ENCODE peak calls at places on chromosomes 11 and 22, in five cellular contexts. One of them, this sample, is unnamed.

GRCh38 chr22:45645150-45645525 is 26.5 kb upstream of the ATXN10 start:
- DNase-seq in uterus: no peak
- DNase-seq in bronchial epithelial cell: no peak
- DNase-seq in colonic mucosa: no peak
- DNase-seq in AG04450: no peak
- DNase-seq in this sample: no peak

GRCh38 chr11:28793282-28793738 is 685.1 kb downstream of the METTL15 start:
- DNase-seq in bronchial epithelial cell: no peak
- DNase-seq in AG04450: no peak
- DNase-seq in colonic mucosa: no peak
- DNase-seq in uterus: no peak
- DNase-seq in this sample: no peak

GRCh38 chr11:47212938-47213337 is 1.8 kb upstream of the DDB2 start:
- DNase-seq in uterus: no peak
- DNase-seq in colonic mucosa: peak
- DNase-seq in bronchial epithelial cell: no peak
- DNase-seq in AG04450: no peak
- DNase-seq in this sample: no peak

GRCh38 chr22:49965291-49966040 is 4.9 kb downstream of the PIM3 start:
- DNase-seq in colonic mucosa: peak
- DNase-seq in bronchial epithelial cell: no peak
- DNase-seq in uterus: peak
- DNase-seq in AG04450: no peak
- DNase-seq in this sample: no peak

GRCh38 chr11:21115999-21116398 is 446.6 kb downstream of the NELL1 start:
- DNase-seq in uterus: no peak
- DNase-seq in bronchial epithelial cell: no peak
- DNase-seq in colonic mucosa: no peak
- DNase-seq in AG04450: no peak
- DNase-seq in this sample: no peak

GRCh38 chr11:85180528-85180927 is 446.6 kb downstream of the DLG2 start:
- DNase-seq in bronchial epithelial cell: no peak
- DNase-seq in AG04450: no peak
- DNase-seq in colonic mucosa: no peak
- DNase-seq in uterus: no peak
- DNase-seq in this sample: no peak

GRCh38 chr11:96356837-96357236 is 13.8 kb upstream of the MAML2 start:
- DNase-seq in colonic mucosa: no peak
- DNase-seq in bronchial epithelial cell: no peak
- DNase-seq in uterus: no peak
- DNase-seq in AG04450: no peak
- DNase-seq in this sample: no peak

GRCh38 chr22:24190566-24191208 is 9.4 kb downstream of the SUSD2 start:
- DNase-seq in colonic mucosa: no peak
- DNase-seq in AG04450: no peak
- DNase-seq in uterus: no peak
- DNase-seq in bronchial epithelial cell: no peak
- DNase-seq in this sample: no peak

GRCh38 chr11:10975287-10975721 is 117.5 kb upstream of the ZBED5 start:
- DNase-seq in uterus: no peak
- DNase-seq in AG04450: no peak
- DNase-seq in bronchial epithelial cell: peak
- DNase-seq in colonic mucosa: no peak
- DNase-seq in this sample: peak

GRCh38 chr11:112889446-112889845 is 71.8 kb upstream of the NCAM1 start:
- DNase-seq in colonic mucosa: no peak
- DNase-seq in bronchial epithelial cell: no peak
- DNase-seq in AG04450: no peak
- DNase-seq in uterus: no peak
- DNase-seq in this sample: no peak

GRCh38 chr11:126115820-126116319 is 53.2 kb upstream of the CDON start:
- DNase-seq in AG04450: peak
- DNase-seq in colonic mucosa: peak
- DNase-seq in uterus: peak
- DNase-seq in bronchial epithelial cell: peak
- DNase-seq in this sample: peak

GRCh38 chr11:103877221-103877620 is 159.2 kb upstream of the DDI1 start:
- DNase-seq in uterus: no peak
- DNase-seq in AG04450: no peak
- DNase-seq in bronchial epithelial cell: no peak
- DNase-seq in colonic mucosa: no peak
- DNase-seq in this sample: no peak

GRCh38 chr11:9461760-9462134 is 935 bp downstream of the ZNF143 start:
- DNase-seq in uterus: no peak
- DNase-seq in AG04450: no peak
- DNase-seq in bronchial epithelial cell: peak
- DNase-seq in colonic mucosa: no peak
- DNase-seq in this sample: no peak

GRCh38 chr11:46520971-46521745 is 72.7 kb downstream of the AMBRA1 start:
- DNase-seq in colonic mucosa: no peak
- DNase-seq in uterus: no peak
- DNase-seq in AG04450: no peak
- DNase-seq in bronchial epithelial cell: peak
- DNase-seq in this sample: peak

GRCh38 chr11:102430158-102430836 is 22.3 kb downstream of the TMEM123 start:
- DNase-seq in bronchial epithelial cell: no peak
- DNase-seq in AG04450: no peak
- DNase-seq in uterus: no peak
- DNase-seq in colonic mucosa: no peak
- DNase-seq in this sample: no peak

GRCh38 chr22:20109411-20110358 is 6.2 kb upstream of the RANBP1 start:
- DNase-seq in AG04450: no peak
- DNase-seq in colonic mucosa: no peak
- DNase-seq in bronchial epithelial cell: no peak
- DNase-seq in uterus: no peak
- DNase-seq in this sample: no peak
- TF ChIP-seq CTCF in AG04450: no peak
- TF ChIP-seq CTCF in colonic mucosa: no peak
- TF ChIP-seq CTCF in bronchial epithelial cell: no peak
- TF ChIP-seq CTCF in uterus: no peak
- TF ChIP-seq CTCF in this sample: no peak

GRCh38 chr11:1007279-1007678 is 29.2 kb downstream of the MUC6 start:
- DNase-seq in colonic mucosa: no peak
- DNase-seq in bronchial epithelial cell: no peak
- DNase-seq in uterus: no peak
- DNase-seq in AG04450: no peak
- DNase-seq in this sample: no peak
- H3K4me3 ChIP-seq in colonic mucosa: no peak
- H3K4me3 ChIP-seq in bronchial epithelial cell: no peak
- H3K4me3 ChIP-seq in uterus: no peak
- H3K4me3 ChIP-seq in AG04450: no peak
- H3K4me3 ChIP-seq in this sample: no peak

GRCh38 chr11:111189466-111189865 is 56.1 kb upstream of the POU2AF2 start:
- DNase-seq in AG04450: no peak
- DNase-seq in bronchial epithelial cell: peak
- DNase-seq in uterus: no peak
- DNase-seq in colonic mucosa: no peak
- DNase-seq in this sample: no peak
- TF ChIP-seq CTCF in AG04450: peak
- TF ChIP-seq CTCF in bronchial epithelial cell: no peak
- TF ChIP-seq CTCF in uterus: no peak
- TF ChIP-seq CTCF in colonic mucosa: no peak
- TF ChIP-seq CTCF in this sample: peak

GRCh38 chr22:38981005-38981658 is 1.0 kb upstream of the APOBEC3B start:
- DNase-seq in colonic mucosa: peak
- DNase-seq in AG04450: no peak
- DNase-seq in uterus: peak
- DNase-seq in bronchial epithelial cell: peak
- DNase-seq in this sample: no peak
- H3K4me3 ChIP-seq in colonic mucosa: no peak
- H3K4me3 ChIP-seq in AG04450: no peak
- H3K4me3 ChIP-seq in uterus: peak
- H3K4me3 ChIP-seq in bronchial epithelial cell: no peak
- H3K4me3 ChIP-seq in this sample: no peak

GRCh38 chr11:116715383-116715782 is 57.4 kb downstream of the BUD13 start:
- DNase-seq in uterus: no peak
- DNase-seq in colonic mucosa: no peak
- DNase-seq in AG04450: no peak
- DNase-seq in bronchial epithelial cell: no peak
- DNase-seq in this sample: no peak
- TF ChIP-seq CTCF in uterus: no peak
- TF ChIP-seq CTCF in colonic mucosa: no peak
- TF ChIP-seq CTCF in AG04450: no peak
- TF ChIP-seq CTCF in bronchial epithelial cell: no peak
- TF ChIP-seq CTCF in this sample: no peak

GRCh38 chr11:66333220-66333877 is 2.9 kb downstream of the RIN1 start:
- DNase-seq in AG04450: no peak
- DNase-seq in uterus: no peak
- DNase-seq in colonic mucosa: no peak
- DNase-seq in bronchial epithelial cell: no peak
- DNase-seq in this sample: no peak

GRCh38 chr11:66336234-66337102 is at the start of gene RIN1:
- DNase-seq in bronchial epithelial cell: peak
- DNase-seq in uterus: peak
- DNase-seq in AG04450: peak
- DNase-seq in colonic mucosa: peak
- DNase-seq in this sample: peak

GRCh38 chr11:66333896-66334604 is 2.2 kb downstream of the RIN1 start:
- DNase-seq in colonic mucosa: no peak
- DNase-seq in uterus: no peak
- DNase-seq in AG04450: no peak
- DNase-seq in bronchial epithelial cell: no peak
- DNase-seq in this sample: no peak

GRCh38 chr11:66335531-66336233 is 552 bp downstream of the RIN1 start:
- DNase-seq in bronchial epithelial cell: peak
- DNase-seq in AG04450: no peak
- DNase-seq in uterus: no peak
- DNase-seq in colonic mucosa: no peak
- DNase-seq in this sample: no peak

GRCh38 chr11:66334605-66335442 is 1.4 kb downstream of the RIN1 start:
- DNase-seq in uterus: no peak
- DNase-seq in AG04450: no peak
- DNase-seq in bronchial epithelial cell: no peak
- DNase-seq in colonic mucosa: no peak
- DNase-seq in this sample: no peak
- H3K4me3 ChIP-seq in uterus: peak
- H3K4me3 ChIP-seq in AG04450: peak
- H3K4me3 ChIP-seq in bronchial epithelial cell: peak
- H3K4me3 ChIP-seq in colonic mucosa: no peak
- H3K4me3 ChIP-seq in this sample: peak

DNA sequence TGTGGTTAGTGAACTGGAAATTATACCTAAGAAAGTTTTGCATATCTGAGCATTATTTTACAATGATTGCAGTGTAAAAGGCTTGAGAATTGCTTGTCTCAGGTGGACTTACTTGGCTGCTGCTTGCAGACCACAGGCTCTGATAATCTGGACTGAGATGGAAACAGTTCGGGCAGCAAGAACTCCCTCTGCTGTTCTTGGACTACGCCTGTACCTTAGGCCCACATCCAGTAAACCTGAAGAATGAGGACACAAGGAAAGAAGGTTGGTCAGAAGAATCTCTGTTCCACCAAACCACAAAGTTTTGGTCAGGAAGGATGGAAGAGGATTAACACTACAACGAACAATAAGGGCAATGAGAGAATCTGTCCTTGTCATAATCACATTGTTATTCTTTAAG is 80.1 kb downstream of the C2CD3 start:
- DNase-seq in AG04450: no peak
- DNase-seq in colonic mucosa: no peak
- DNase-seq in bronchial epithelial cell: peak
- DNase-seq in uterus: no peak
- DNase-seq in this sample: no peak
- TF ChIP-seq CTCF in AG04450: peak
- TF ChIP-seq CTCF in colonic mucosa: no peak
- TF ChIP-seq CTCF in bronchial epithelial cell: peak
- TF ChIP-seq CTCF in uterus: no peak
- TF ChIP-seq CTCF in this sample: peak

GRCh38 chr22:19964701-19965386 is 23.2 kb upstream of the TXNRD2 start:
- DNase-seq in uterus: no peak
- DNase-seq in colonic mucosa: no peak
- DNase-seq in AG04450: no peak
- DNase-seq in bronchial epithelial cell: no peak
- DNase-seq in this sample: no peak

GRCh38 chr22:19963863-19964642 is 22.4 kb upstream of the TXNRD2 start:
- DNase-seq in AG04450: no peak
- DNase-seq in bronchial epithelial cell: no peak
- DNase-seq in colonic mucosa: no peak
- DNase-seq in uterus: no peak
- DNase-seq in this sample: no peak

GRCh38 chr22:19961868-19962245 is 20.2 kb upstream of the TXNRD2 start:
- DNase-seq in AG04450: no peak
- DNase-seq in uterus: no peak
- DNase-seq in colonic mucosa: no peak
- DNase-seq in bronchial epithelial cell: no peak
- DNase-seq in this sample: no peak

GRCh38 chr22:19962246-19962908 is 20.8 kb upstream of the TXNRD2 start:
- DNase-seq in colonic mucosa: peak
- DNase-seq in uterus: no peak
- DNase-seq in bronchial epithelial cell: peak
- DNase-seq in AG04450: no peak
- DNase-seq in this sample: no peak

DNA sequence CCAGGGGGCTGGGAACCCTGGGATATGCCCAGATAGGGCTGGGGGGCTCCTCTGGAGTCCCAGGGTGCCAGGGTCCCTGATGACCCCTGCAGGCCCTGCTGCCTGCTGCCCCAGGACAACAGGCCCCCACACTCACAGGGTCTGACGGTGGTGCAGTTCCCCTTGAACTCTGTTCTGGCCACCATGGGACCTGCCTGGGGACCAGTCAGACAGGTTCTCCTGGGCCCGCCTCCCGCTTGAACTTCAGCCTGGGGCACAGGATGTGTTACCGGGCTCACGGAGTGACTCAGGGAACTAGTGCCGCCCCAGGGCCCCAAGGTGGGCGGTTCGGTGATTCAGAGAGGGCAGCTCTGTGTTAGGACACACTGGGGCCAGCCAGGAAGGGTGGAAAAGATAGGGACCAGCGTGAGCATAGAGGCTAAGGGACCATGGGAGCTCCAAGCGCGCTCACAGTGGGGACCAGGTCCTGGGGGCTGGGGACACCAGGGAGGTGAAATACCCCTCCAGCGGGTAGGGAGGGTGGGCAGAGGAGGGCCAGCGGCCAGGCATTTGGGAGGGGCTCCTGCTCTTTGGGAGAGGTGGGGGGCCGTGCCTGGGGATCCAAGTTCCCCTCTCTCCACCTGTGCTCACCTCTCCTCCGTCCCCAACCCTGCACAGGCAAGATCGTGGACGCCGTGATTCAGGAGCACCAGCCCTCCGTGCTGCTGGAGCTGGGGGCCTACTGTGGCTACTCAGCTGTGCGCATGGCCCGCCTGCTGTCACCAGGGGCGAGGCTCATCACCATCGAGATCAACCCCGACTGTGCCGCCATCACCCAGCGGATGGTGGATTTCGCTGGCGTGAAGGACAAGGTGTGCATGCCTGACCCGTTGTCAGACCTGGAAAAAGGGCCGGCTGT is 21.5 kb upstream of the TXNRD2 start:
- DNase-seq in AG04450: no peak
- DNase-seq in uterus: no peak
- DNase-seq in bronchial epithelial cell: peak
- DNase-seq in colonic mucosa: peak
- DNase-seq in this sample: no peak
- H3K4me3 ChIP-seq in AG04450: no peak
- H3K4me3 ChIP-seq in uterus: no peak
- H3K4me3 ChIP-seq in bronchial epithelial cell: peak
- H3K4me3 ChIP-seq in colonic mucosa: peak
- H3K4me3 ChIP-seq in this sample: no peak